ENCODE peak calls at places on chromosomes 13 and 19, in eight cellular contexts. Z is stimulated activated CD8-positive, alpha-beta memory T cell treated with anti-CD3 and anti-CD28 coated beads, Interleukin-4, amount 100 ng/mL, for 1 hour; K is pancreas; S is NCI-H2081; L is NCI-H187; J is osteoblast; D is activated CD4-positive, alpha-beta T cell treated with anti-CD3 and anti-CD28 coated beads, Interleukin-2, amount 10 ng/mL, durations not matched to agents 7 days and 5 days; T is amniotic epithelial cell. U is an unnamed sample.

GRCh38 chr19:55358493-55358892 is 4.0 kb upstream of the COX6B2 start:
- DNase-seq in Z (no peak), K (no peak), S (no peak), L (no peak), J (no peak), D (no peak), T (no peak), U (no peak)

GRCh38 chr13:97478247-97478646 is 44.3 kb downstream of the RAP2A start:
- DNase-seq in Z (no peak), K (no peak), S (no peak), L (no peak), J (no peak), D (no peak), T (no peak), U (no peak)

GRCh38 chr13:34076943-34077703 is 259.2 kb downstream of the RFC3 start:
- DNase-seq in Z (no peak), K (no peak), S (peak), L (no peak), J (no peak), D (no peak), T (peak), U (no peak)

GRCh38 chr13:76667551-76667950 is 218.7 kb downstream of the KCTD12 start:
- DNase-seq in Z (no peak), K (no peak), S (no peak), L (no peak), J (no peak), D (no peak), T (peak), U (no peak)

GRCh38 chr13:50928609-50929274 is 19.2 kb downstream of the RNASEH2B start:
- DNase-seq in Z (no peak), K (no peak), S (no peak), L (no peak), J (no peak), D (no peak), T (no peak), U (no peak)

GRCh38 chr13:90302113-90302512 is 1045.4 kb upstream of the MIR17HG start:
- DNase-seq in Z (no peak), K (no peak), S (no peak), L (no peak), J (no peak), D (no peak), T (peak), U (no peak)

GRCh38 chr13:74061939-74062595 is 72.1 kb downstream of the KLF12 start:
- DNase-seq in Z (no peak), K (no peak), S (no peak), L (no peak), J (peak), D (peak), T (peak), U (no peak)

GRCh38 chr13:107124129-107124718 is 556.3 kb upstream of the ARGLU1 start:
- DNase-seq in Z (no peak), K (no peak), S (peak), L (no peak), J (no peak), D (no peak), T (peak), U (no peak)

GRCh38 chr13:92900455-92900854 is 326.2 kb upstream of the GPC6 start:
- DNase-seq in Z (no peak), K (no peak), S (no peak), L (no peak), J (no peak), D (no peak), T (peak), U (no peak)

GRCh38 chr19:47097396-47098217 is 16.0 kb downstream of the ZC3H4 start:
- DNase-seq in Z (no peak), K (no peak), S (no peak), L (no peak), J (peak), D (no peak), T (no peak), U (peak)

GRCh38 chr13:61255035-61255796 is 160.4 kb downstream of the PCDH20 start:
- DNase-seq in Z (no peak), K (no peak), S (peak), L (no peak), J (no peak), D (no peak), T (no peak), U (no peak)

GRCh38 chr19:41569481-41570150 is 6.3 kb upstream of the CEACAM21 start:
- DNase-seq in Z (no peak), K (no peak), S (no peak), L (no peak), J (no peak), D (no peak), T (no peak), U (no peak)

GRCh38 chr13:112917731-112918130 is 51.3 kb upstream of the MCF2L start:
- DNase-seq in Z (no peak), K (no peak), S (no peak), L (no peak), J (no peak), D (no peak), T (no peak), U (no peak)

GRCh38 chr19:6041991-6042421 is 64.1 kb upstream of the RANBP3 start:
- DNase-seq in Z (no peak), K (no peak), S (no peak), L (no peak), J (no peak), D (no peak), T (no peak), U (no peak)

GRCh38 chr13:24716011-24716410 is 35.8 kb downstream of the ATP12A start:
- DNase-seq in Z (no peak), K (no peak), S (no peak), L (no peak), J (no peak), D (no peak), T (no peak), U (no peak)

GRCh38 chr19:48746738-48747575 is at the start of gene IZUMO1:
- DNase-seq in Z (no peak), K (peak), S (no peak), L (no peak), J (peak), D (peak), T (peak), U (peak)

GRCh38 chr19:14337510-14337909 is 43.7 kb upstream of the ADGRE5 start:
- DNase-seq in Z (no peak), K (no peak), S (peak), L (no peak), J (no peak), D (peak), T (peak), U (no peak)

GRCh38 chr13:32228330-32229041 is 86.7 kb downstream of the ZAR1L start:
- DNase-seq in Z (no peak), K (no peak), S (peak), L (no peak), J (peak), D (no peak), T (peak), U (no peak)

GRCh38 chr19:1324249-1324791 is 38.6 kb downstream of the EFNA2 start:
- DNase-seq in Z (no peak), K (no peak), S (no peak), L (no peak), J (peak), D (no peak), T (no peak), U (no peak)

GRCh38 chr13:48778551-48779088 is 124.9 kb downstream of the CYSLTR2 start:
- DNase-seq in Z (no peak), K (no peak), S (no peak), L (no peak), J (no peak), D (no peak), T (peak), U (no peak)

GRCh38 chr19:38799104-38799503 is 10.1 kb downstream of the LGALS7B start:
- DNase-seq in Z (no peak), K (no peak), S (no peak), L (no peak), J (no peak), D (no peak), T (no peak), U (no peak)

GRCh38 chr13:40779049-40779448 is 8.1 kb upstream of the MRPS31 start:
- DNase-seq in Z (no peak), K (no peak), S (no peak), L (no peak), J (no peak), D (no peak), T (no peak), U (no peak)

GRCh38 chr13:24617394-24618218 is 62.6 kb upstream of the ATP12A start:
- DNase-seq in Z (no peak), K (no peak), S (no peak), L (no peak), J (no peak), D (no peak), T (no peak), U (no peak)

GRCh38 chr19:46955813-46956371 is 63.7 kb upstream of the NPAS1 start:
- DNase-seq in Z (no peak), K (no peak), S (no peak), L (no peak), J (no peak), D (no peak), T (no peak), U (no peak)

GRCh38 chr13:42405665-42406390 is 133.9 kb downstream of the AKAP11 start:
- DNase-seq in Z (no peak), K (no peak), S (no peak), L (no peak), J (no peak), D (peak), T (no peak), U (no peak)

GRCh38 chr13:24280722-24281121 is 28.7 kb upstream of the C1QTNF9 start:
- DNase-seq in Z (no peak), K (no peak), S (no peak), L (no peak), J (no peak), D (no peak), T (peak), U (no peak)

GRCh38 chr19:31525610-31526147 is 176.4 kb upstream of the TSHZ3 start:
- DNase-seq in Z (no peak), K (no peak), S (no peak), L (no peak), J (no peak), D (no peak), T (no peak), U (no peak)

GRCh38 chr13:112073245-112074138 is 6.5 kb downstream of the SOX1 start:
- DNase-seq in Z (no peak), K (no peak), S (no peak), L (no peak), J (peak), D (no peak), T (no peak), U (no peak)

GRCh38 chr19:33194884-33195710 is 967 bp downstream of the LRP3 start:
- DNase-seq in Z (no peak), K (peak), S (no peak), L (no peak), J (peak), D (no peak), T (peak), U (no peak)

GRCh38 chr19:34375598-34375997 is 10.6 kb downstream of the GPI start:
- DNase-seq in Z (no peak), K (no peak), S (no peak), L (no peak), J (peak), D (no peak), T (peak), U (no peak)

U was measured in thoracic aorta.